ENCODE peak calls at places on chromosomes 6 and 20, in seven cellular contexts. One of them, this sample, is unnamed.
A peak's percentile ranks its signal among the peaks of the same experiment; 100 is the strongest.

GRCh38 chr6:129598244-129599187 is 111.5 kb downstream of the ARHGAP18 start:
- DNase-seq in prostate gland: peak; percentile 39
- DNase-seq in H1: no peak
- DNase-seq in uterus: no peak
- DNase-seq in IMR-90: peak; percentile 84
- DNase-seq in heart left ventricle: no peak
- DNase-seq in erythroblast: peak; percentile 87
- DNase-seq in this sample: peak; percentile 78

GRCh38 chr6:110999634-111000270 is 17.9 kb downstream of the RPF2 start:
- DNase-seq in prostate gland: no peak
- DNase-seq in H1: no peak
- DNase-seq in uterus: no peak
- DNase-seq in IMR-90: peak; percentile 46
- DNase-seq in heart left ventricle: no peak
- DNase-seq in erythroblast: peak; percentile 70
- DNase-seq in this sample: peak; percentile 47

GRCh38 chr20:50676888-50677287 is 14.5 kb downstream of the RIPOR3 start:
- DNase-seq in prostate gland: no peak
- DNase-seq in H1: no peak
- DNase-seq in uterus: no peak
- DNase-seq in IMR-90: no peak
- DNase-seq in heart left ventricle: no peak
- DNase-seq in erythroblast: no peak
- DNase-seq in this sample: no peak

GRCh38 chr6:130853555-130854183 is 26.5 kb downstream of the SMLR1 start:
- DNase-seq in prostate gland: no peak
- DNase-seq in H1: no peak
- DNase-seq in uterus: no peak
- DNase-seq in IMR-90: peak; percentile 73
- DNase-seq in heart left ventricle: no peak
- DNase-seq in erythroblast: no peak
- DNase-seq in this sample: no peak

GRCh38 chr20:32718749-32719348 is 24.4 kb downstream of the COMMD7 start:
- DNase-seq in prostate gland: no peak
- DNase-seq in H1: no peak
- DNase-seq in uterus: no peak
- DNase-seq in IMR-90: no peak
- DNase-seq in heart left ventricle: no peak
- DNase-seq in erythroblast: no peak
- DNase-seq in this sample: no peak

GRCh38 chr6:70520575-70520974 is 46.2 kb upstream of the SDHAF4 start:
- DNase-seq in prostate gland: no peak
- DNase-seq in H1: no peak
- DNase-seq in uterus: no peak
- DNase-seq in IMR-90: peak; percentile 18
- DNase-seq in heart left ventricle: no peak
- DNase-seq in erythroblast: peak; percentile 50
- DNase-seq in this sample: peak; percentile 38

GRCh38 chr6:118735320-118735719 is 83.9 kb upstream of the CEP85L start:
- DNase-seq in prostate gland: no peak
- DNase-seq in H1: no peak
- DNase-seq in uterus: no peak
- DNase-seq in IMR-90: no peak
- DNase-seq in heart left ventricle: no peak
- DNase-seq in erythroblast: no peak
- DNase-seq in this sample: peak; percentile 13

GRCh38 chr6:168371185-168371584 is 51.6 kb upstream of the DACT2 start:
- DNase-seq in prostate gland: no peak
- DNase-seq in H1: no peak
- DNase-seq in uterus: no peak
- DNase-seq in IMR-90: no peak
- DNase-seq in heart left ventricle: no peak
- DNase-seq in erythroblast: no peak
- DNase-seq in this sample: no peak

GRCh38 chr6:163834226-163834970 is 419.9 kb downstream of the QKI start:
- DNase-seq in prostate gland: no peak
- DNase-seq in H1: no peak
- DNase-seq in uterus: no peak
- DNase-seq in IMR-90: no peak
- DNase-seq in heart left ventricle: no peak
- DNase-seq in erythroblast: no peak
- DNase-seq in this sample: no peak

GRCh38 chr20:15475483-15475882 is 1097.8 kb downstream of the KIF16B start:
- DNase-seq in prostate gland: peak; percentile 46
- DNase-seq in H1: no peak
- DNase-seq in uterus: no peak
- DNase-seq in IMR-90: no peak
- DNase-seq in heart left ventricle: peak; percentile 28
- DNase-seq in erythroblast: no peak
- DNase-seq in this sample: no peak

GRCh38 chr20:22535483-22535882 is 48.9 kb downstream of the FOXA2 start:
- DNase-seq in prostate gland: no peak
- DNase-seq in H1: no peak
- DNase-seq in uterus: no peak
- DNase-seq in IMR-90: no peak
- DNase-seq in heart left ventricle: no peak
- DNase-seq in erythroblast: no peak
- DNase-seq in this sample: no peak

GRCh38 chr6:1618305-1619105 is 8.8 kb downstream of the FOXC1 start:
- DNase-seq in prostate gland: no peak
- DNase-seq in H1: no peak
- DNase-seq in uterus: no peak
- DNase-seq in IMR-90: no peak
- DNase-seq in heart left ventricle: peak; percentile 18
- DNase-seq in erythroblast: no peak
- DNase-seq in this sample: no peak

GRCh38 chr20:57594092-57594911 is 25.9 kb downstream of the ZBP1 start:
- DNase-seq in prostate gland: no peak
- DNase-seq in H1: peak; percentile 31
- DNase-seq in uterus: peak; percentile 41
- DNase-seq in IMR-90: peak; percentile 8
- DNase-seq in heart left ventricle: no peak
- DNase-seq in erythroblast: peak; percentile 80
- DNase-seq in this sample: peak; percentile 66

GRCh38 chr6:46903175-46903574 is 18.6 kb downstream of the ADGRF5 start:
- DNase-seq in prostate gland: no peak
- DNase-seq in H1: no peak
- DNase-seq in uterus: no peak
- DNase-seq in IMR-90: no peak
- DNase-seq in heart left ventricle: peak; percentile 68
- DNase-seq in erythroblast: no peak
- DNase-seq in this sample: no peak

GRCh38 chr6:1872649-1873131 is 263.0 kb downstream of the FOXC1 start:
- DNase-seq in prostate gland: no peak
- DNase-seq in H1: no peak
- DNase-seq in uterus: no peak
- DNase-seq in IMR-90: peak; percentile 79
- DNase-seq in heart left ventricle: peak; percentile 55
- DNase-seq in erythroblast: no peak
- DNase-seq in this sample: peak; percentile 35

GRCh38 chr6:36976005-36976261 is 10.1 kb downstream of the MTCH1 start:
- DNase-seq in prostate gland: no peak
- DNase-seq in H1: no peak
- DNase-seq in uterus: no peak
- DNase-seq in IMR-90: no peak
- DNase-seq in heart left ventricle: no peak
- DNase-seq in erythroblast: peak; percentile 69
- DNase-seq in this sample: no peak

GRCh38 chr6:71473908-71474307 is 185.3 kb downstream of the OGFRL1 start:
- DNase-seq in prostate gland: no peak
- DNase-seq in H1: no peak
- DNase-seq in uterus: peak; percentile 49
- DNase-seq in IMR-90: peak; percentile 97
- DNase-seq in heart left ventricle: peak; percentile 70
- DNase-seq in erythroblast: no peak
- DNase-seq in this sample: no peak

GRCh38 chr6:41462980-41463930 is 82.9 kb upstream of the FOXP4 start:
- DNase-seq in prostate gland: peak; percentile 63
- DNase-seq in H1: no peak
- DNase-seq in uterus: peak; percentile 75
- DNase-seq in IMR-90: peak; percentile 77
- DNase-seq in heart left ventricle: peak; percentile 73
- DNase-seq in erythroblast: peak; percentile 55
- DNase-seq in this sample: peak; percentile 66

GRCh38 chr6:111986651-111987050 is 67.3 kb upstream of the CCN6 start:
- DNase-seq in prostate gland: no peak
- DNase-seq in H1: no peak
- DNase-seq in uterus: no peak
- DNase-seq in IMR-90: no peak
- DNase-seq in heart left ventricle: no peak
- DNase-seq in erythroblast: no peak
- DNase-seq in this sample: no peak

GRCh38 chr6:138115877-138116660 is 8.8 kb upstream of the PERP start:
- DNase-seq in prostate gland: peak; percentile 57
- DNase-seq in H1: no peak
- DNase-seq in uterus: peak; percentile 21
- DNase-seq in IMR-90: peak; percentile 74
- DNase-seq in heart left ventricle: peak; percentile 50
- DNase-seq in erythroblast: peak; percentile 75
- DNase-seq in this sample: peak; percentile 81

GRCh38 chr6:106591111-106591825 is 38.0 kb downstream of the RTN4IP1 start:
- DNase-seq in prostate gland: no peak
- DNase-seq in H1: no peak
- DNase-seq in uterus: no peak
- DNase-seq in IMR-90: peak; percentile 88
- DNase-seq in heart left ventricle: no peak
- DNase-seq in erythroblast: no peak
- DNase-seq in this sample: no peak

GRCh38 chr6:63910863-63911665 is 275.5 kb downstream of the PHF3 start:
- DNase-seq in prostate gland: no peak
- DNase-seq in H1: no peak
- DNase-seq in uterus: no peak
- DNase-seq in IMR-90: no peak
- DNase-seq in heart left ventricle: no peak
- DNase-seq in erythroblast: no peak
- DNase-seq in this sample: no peak

GRCh38 chr6:142946181-142946923 is 1.4 kb upstream of the HIVEP2 start:
- DNase-seq in prostate gland: peak; percentile 99
- DNase-seq in H1: peak; percentile 79
- DNase-seq in uterus: peak; percentile 97
- DNase-seq in IMR-90: peak; percentile 98
- DNase-seq in heart left ventricle: peak; percentile 100
- DNase-seq in erythroblast: peak; percentile 72
- DNase-seq in this sample: peak; percentile 94
- TF ChIP-seq POLR2A in prostate gland: peak; percentile 84
- TF ChIP-seq POLR2A in H1: no peak
- TF ChIP-seq POLR2A in uterus: peak; percentile 92
- TF ChIP-seq POLR2A in IMR-90: peak; percentile 91
- TF ChIP-seq POLR2A in heart left ventricle: no peak
- TF ChIP-seq POLR2A in erythroblast: peak; percentile 36
- TF ChIP-seq POLR2A in this sample: peak; percentile 47

DNA sequence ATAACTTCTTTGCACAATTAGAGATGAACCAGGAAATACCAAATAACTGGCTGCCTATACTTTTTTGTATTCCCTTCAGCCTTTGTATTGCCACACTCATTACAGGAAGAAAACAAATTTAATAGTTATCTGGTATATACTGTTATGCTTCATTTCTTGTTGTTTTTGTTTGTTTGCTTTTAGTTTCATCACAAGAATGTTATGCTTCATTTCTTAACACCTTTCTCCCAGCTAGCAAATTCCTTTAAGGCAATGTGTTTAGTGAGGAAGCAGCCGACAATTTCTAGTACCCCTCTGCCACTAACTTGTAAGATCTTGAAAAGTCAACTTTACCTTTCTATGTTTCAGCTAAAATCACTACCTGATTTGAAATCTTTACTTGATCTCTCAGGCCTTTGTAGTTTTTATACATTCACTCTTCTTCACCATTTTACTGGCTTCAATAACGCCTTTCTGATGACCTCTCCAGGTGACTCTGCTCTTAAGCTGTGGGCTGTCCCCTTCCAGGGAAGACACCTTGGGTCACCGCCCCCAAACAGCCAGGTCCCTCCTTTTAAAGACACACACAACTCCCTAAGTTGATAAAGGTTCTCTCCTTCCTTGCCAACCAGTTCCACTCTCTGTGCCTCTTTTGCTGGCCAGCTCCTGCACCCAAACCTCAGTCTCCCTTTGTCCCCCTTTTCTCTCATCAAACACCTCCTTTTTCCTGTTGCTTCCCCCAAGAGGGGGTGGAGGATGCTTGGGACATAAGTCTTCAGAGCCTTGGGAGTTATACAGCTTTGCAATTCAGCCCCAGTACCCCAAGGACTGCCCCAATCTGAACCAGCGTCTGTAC is 1.2 kb downstream of the NCOA6 start:
- DNase-seq in prostate gland: peak; percentile 61
- DNase-seq in H1: peak; percentile 15
- DNase-seq in uterus: peak; percentile 28
- DNase-seq in IMR-90: peak; percentile 24
- DNase-seq in heart left ventricle: peak; percentile 63
- DNase-seq in erythroblast: peak; percentile 90
- DNase-seq in this sample: peak; percentile 76
- TF ChIP-seq POLR2A in prostate gland: peak; percentile 67
- TF ChIP-seq POLR2A in H1: peak; percentile 19
- TF ChIP-seq POLR2A in uterus: no peak
- TF ChIP-seq POLR2A in IMR-90: no peak
- TF ChIP-seq POLR2A in heart left ventricle: no peak
- TF ChIP-seq POLR2A in erythroblast: peak; percentile 71
- TF ChIP-seq POLR2A in this sample: no peak

GRCh38 chr20:62119591-62120364 is 2.5 kb upstream of the LSM14B start:
- DNase-seq in prostate gland: no peak
- DNase-seq in H1: no peak
- DNase-seq in uterus: no peak
- DNase-seq in IMR-90: no peak
- DNase-seq in heart left ventricle: peak; percentile 84
- DNase-seq in erythroblast: no peak
- DNase-seq in this sample: no peak
- TF ChIP-seq POLR2A in prostate gland: no peak
- TF ChIP-seq POLR2A in H1: no peak
- TF ChIP-seq POLR2A in uterus: no peak
- TF ChIP-seq POLR2A in IMR-90: no peak
- TF ChIP-seq POLR2A in heart left ventricle: no peak
- TF ChIP-seq POLR2A in erythroblast: no peak
- TF ChIP-seq POLR2A in this sample: no peak

DNA sequence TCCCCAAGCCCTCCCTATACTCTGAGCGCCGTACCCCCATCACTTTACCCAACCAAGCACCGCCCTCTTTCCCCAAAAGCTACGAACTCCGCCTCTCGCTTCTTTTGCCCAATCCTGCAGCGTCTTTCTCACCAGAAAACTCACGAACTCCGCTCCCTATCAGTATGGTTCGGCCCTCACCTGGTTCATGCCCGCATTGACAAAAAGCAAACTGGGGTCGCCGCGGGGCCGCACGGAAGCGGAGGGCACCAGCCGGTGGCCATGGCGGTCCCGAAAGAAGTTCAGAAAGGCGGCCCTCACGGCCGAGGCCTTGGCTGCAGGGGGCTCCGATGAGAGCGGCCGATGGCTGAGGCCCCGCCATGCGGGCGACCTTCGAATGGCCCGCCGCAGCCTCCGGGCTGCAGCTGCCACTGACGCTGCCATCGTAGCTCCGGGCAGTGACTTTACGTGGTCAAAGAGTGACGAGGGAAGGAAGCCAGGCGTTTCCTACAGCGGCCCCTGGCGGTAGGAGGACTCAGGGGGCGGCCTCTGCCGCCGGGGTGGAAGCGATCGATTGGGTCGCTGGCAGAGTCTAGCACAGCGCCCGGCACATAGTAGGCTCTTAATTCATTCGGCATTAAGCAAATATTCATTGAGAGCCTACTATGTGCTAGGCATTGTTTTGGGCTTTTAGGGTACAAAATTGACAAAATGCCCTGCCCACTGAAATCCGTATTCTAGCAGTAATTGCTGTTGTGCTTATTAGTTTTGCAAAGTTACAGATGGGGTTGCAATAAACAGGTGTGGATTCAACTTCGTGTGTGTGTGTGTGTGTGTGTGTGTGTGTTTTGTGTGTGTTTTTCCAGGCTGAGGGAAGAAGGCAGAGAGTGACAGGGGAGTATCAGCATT is at the start of gene AARS2:
- DNase-seq in prostate gland: peak; percentile 66
- DNase-seq in H1: peak; percentile 68
- DNase-seq in uterus: peak; percentile 86
- DNase-seq in IMR-90: peak; percentile 83
- DNase-seq in heart left ventricle: peak; percentile 89
- DNase-seq in erythroblast: peak; percentile 94
- DNase-seq in this sample: peak; percentile 91
- TF ChIP-seq POLR2A in prostate gland: peak; percentile 49
- TF ChIP-seq POLR2A in H1: peak; percentile 94
- TF ChIP-seq POLR2A in uterus: peak; percentile 53
- TF ChIP-seq POLR2A in IMR-90: peak; percentile 89
- TF ChIP-seq POLR2A in heart left ventricle: no peak
- TF ChIP-seq POLR2A in erythroblast: peak; percentile 94
- TF ChIP-seq POLR2A in this sample: peak; percentile 88